ENCODE peak calls at places on chromosomes 4 and X, in five cellular contexts. U is PC-3, A is HCT116, L is OCI-LY7, X is SK-N-SH. P is an unnamed sample. For H3K9me2, the result is how much of the 10 kb centered on the place peaks cover.

GRCh38 chrX:15864629-15865028 is 10.0 kb upstream of the AP1S2 start:
- DNase-seq in U (peak), A (no peak), L (no peak), X (no peak), P (no peak)

GRCh38 chr4:72577211-72577610 is 8.2 kb upstream of the ADAMTS3 start:
- DNase-seq in U (no peak), A (no peak), L (no peak), X (no peak), P (no peak)

GRCh38 chr4:173522160-173522873 is 7.7 kb downstream of the HAND2 start:
- DNase-seq in U (no peak), A (no peak), L (no peak), X (peak), P (no peak)

GRCh38 chr4:55157559-55158277 is 32.3 kb upstream of the KDR start:
- DNase-seq in U (no peak), A (no peak), L (no peak), X (no peak), P (no peak)

GRCh38 chr4:136650541-136651277 is 881.6 kb downstream of the PCDH18 start:
- DNase-seq in U (peak), A (peak), L (no peak), X (no peak), P (no peak)

GRCh38 chrX:40179333-40179732 is 81.6 kb upstream of the BCOR start:
- DNase-seq in U (no peak), A (no peak), L (no peak), X (no peak), P (no peak)

GRCh38 chrX:141903400-141904155 is at the start of gene MAGEC1:
- DNase-seq in U (no peak), A (no peak), L (no peak), X (peak), P (no peak)

GRCh38 chr4:172892300-172892699 is 276.3 kb upstream of the GALNT7 start:
- DNase-seq in U (peak), A (peak), L (peak), X (no peak), P (peak)

GRCh38 chrX:49838374-49838773 is 9.3 kb downstream of the PAGE4 start:
- DNase-seq in U (peak), A (peak), L (peak), X (peak), P (peak)

GRCh38 chr4:1595789-1596325 is 88.3 kb downstream of the FAM53A start:
- DNase-seq in U (no peak), A (no peak), L (no peak), X (no peak), P (no peak)

GRCh38 chr4:8782135-8782534 is 89.5 kb downstream of the HMX1 start:
- DNase-seq in U (no peak), A (no peak), L (no peak), X (no peak), P (no peak)

GRCh38 chr4:8788174-8788573 is 83.5 kb downstream of the HMX1 start:
- DNase-seq in U (no peak), A (no peak), L (no peak), X (no peak), P (no peak)

GRCh38 chr4:8783736-8784135 is 87.9 kb downstream of the HMX1 start:
- DNase-seq in U (no peak), A (no peak), L (no peak), X (no peak), P (no peak)

GRCh38 chr4:8785656-8786142 is 85.9 kb downstream of the HMX1 start:
- DNase-seq in U (no peak), A (no peak), L (no peak), X (no peak), P (no peak)

DNA sequence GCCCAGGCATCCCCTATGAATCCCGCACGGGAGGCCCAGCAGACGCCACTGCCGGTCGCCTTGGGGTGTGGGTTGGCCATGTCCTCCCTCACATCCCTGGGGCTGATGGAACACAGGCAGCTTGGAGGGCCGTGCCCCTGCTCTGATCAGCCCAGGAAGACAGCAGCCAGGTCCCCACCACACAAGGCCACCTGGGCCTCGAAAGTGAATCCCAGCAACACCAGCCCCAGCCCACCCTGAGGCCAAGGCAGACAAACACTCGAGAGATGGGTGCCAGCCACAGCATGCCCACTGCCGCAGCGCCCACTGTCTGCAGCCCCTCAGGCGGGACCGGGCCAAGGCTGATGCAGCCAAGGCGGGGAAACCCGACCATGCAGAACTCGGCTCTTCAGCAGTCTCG is 85.5 kb downstream of the HMX1 start:
- DNase-seq in U (no peak), A (no peak), L (no peak), X (no peak), P (no peak)
- H3K9me2 ChIP-seq in U (under half), A (under half), L (under half), X (under half), P (under half)

GRCh38 chrX:53294024-53294648 is 12.8 kb upstream of the IQSEC2 start:
- DNase-seq in U (peak), A (no peak), L (peak), X (no peak), P (no peak)
- TF ChIP-seq CTCF in U (peak), A (no peak), L (peak), X (peak), P (no peak)

GRCh38 chr4:128376958-128377357 is 89.3 kb upstream of the PGRMC2 start:
- DNase-seq in U (no peak), A (no peak), L (no peak), X (no peak), P (no peak)
- H3K9me2 ChIP-seq in U (under half), A (under half), L (under half), X (under half), P (under half)

GRCh38 chr4:153207561-153207960 is 3.3 kb downstream of the TRIM2 start:
- DNase-seq in U (peak), A (no peak), L (no peak), X (peak), P (no peak)
- TF ChIP-seq CTCF in U (peak), A (no peak), L (peak), X (peak), P (no peak)

GRCh38 chrX:152638443-152638904 is 779 bp downstream of the GABRQ start:
- DNase-seq in U (no peak), A (no peak), L (no peak), X (no peak), P (no peak)
- H3K9me2 ChIP-seq in U (under half), A (under half), L (under half), X (under half), P (under half)